ENCODE peak calls at places on chromosomes 7 and 10, in four cellular contexts. Z, V, S and X are unnamed samples.

GRCh38 chr7:70571403-70571911 is 560.5 kb upstream of the GALNT17 start:
- DNase-seq in S (no peak), Z (no peak), V (no peak), X (no peak)

GRCh38 chr7:81155654-81156373 is 237.0 kb upstream of the SEMA3C start:
- DNase-seq in V (no peak), S (peak), Z (peak), X (no peak)

GRCh38 chr7:158865977-158866376 is 9.6 kb downstream of the DYNC2I1 start:
- DNase-seq in V (no peak), S (no peak), Z (no peak), X (no peak)

GRCh38 chr7:151237244-151238189 is 5.2 kb downstream of the CHPF2 start:
- DNase-seq in V (no peak), Z (no peak), S (no peak), X (no peak)

GRCh38 chr7:20306499-20306946 is 24.2 kb upstream of the ITGB8 start:
- DNase-seq in Z (no peak), S (peak), V (no peak), X (no peak)

GRCh38 chr10:70578371-70578947 is 24.1 kb downstream of the PRF1 start:
- DNase-seq in V (no peak), S (no peak), Z (no peak), X (no peak)

GRCh38 chr10:4028027-4028471 is 243.0 kb upstream of the KLF6 start:
- DNase-seq in Z (no peak), S (no peak), V (no peak), X (no peak)

GRCh38 chr10:32983333-32983909 is 25.4 kb upstream of the ITGB1 start:
- DNase-seq in V (no peak), S (no peak), Z (peak), X (peak)

GRCh38 chr10:55305281-55305680 is 504.2 kb upstream of the PCDH15 start:
- DNase-seq in Z (no peak), S (peak), V (no peak), X (no peak)

GRCh38 chr10:68938884-68939283 is 17.1 kb upstream of the DDX21 start:
- DNase-seq in S (no peak), Z (no peak), V (no peak), X (no peak)

GRCh38 chr7:44288811-44289340 is 36.5 kb downstream of the CAMK2B start:
- DNase-seq in Z (no peak), S (no peak), V (no peak), X (no peak)

GRCh38 chr10:5502903-5503835 is 3.8 kb upstream of the CALML5 start:
- DNase-seq in Z (no peak), S (peak), V (no peak), X (no peak)

GRCh38 chr7:130649004-130649790 is 19.4 kb downstream of the COPG2 start:
- DNase-seq in V (no peak), Z (peak), S (no peak), X (peak)

GRCh38 chr10:12839941-12840611 is 161.4 kb downstream of the CCDC3 start:
- DNase-seq in V (no peak), Z (no peak), S (peak), X (no peak)

GRCh38 chr10:25944771-25945170 is 10.7 kb downstream of the MYO3A start:
- DNase-seq in S (no peak), V (no peak), Z (no peak), X (no peak)